ENCODE peak calls at places on chromosome 5, in four cellular contexts. One of them, this sample, is unnamed.

GRCh38 chr5:179427676-179428056 is 82.4 kb upstream of the ADAMTS2 start:
- DNase-seq in IMR-90: no peak
- DNase-seq in GM12878: no peak
- DNase-seq in K562: no peak
- DNase-seq in this sample: no peak

GRCh38 chr5:124948062-124948753 is 201.8 kb upstream of the ZNF608 start:
- DNase-seq in IMR-90: no peak
- DNase-seq in GM12878: no peak
- DNase-seq in K562: no peak
- DNase-seq in this sample: peak

GRCh38 chr5:107578051-107578635 is 92.6 kb downstream of the EFNA5 start:
- DNase-seq in IMR-90: no peak
- DNase-seq in GM12878: no peak
- DNase-seq in K562: no peak
- DNase-seq in this sample: no peak

GRCh38 chr5:138453630-138454029 is 11.6 kb upstream of the EGR1 start:
- DNase-seq in IMR-90: no peak
- DNase-seq in GM12878: no peak
- DNase-seq in K562: no peak
- DNase-seq in this sample: no peak

GRCh38 chr5:158317507-158317906 is 458.6 kb upstream of the CLINT1 start:
- DNase-seq in IMR-90: no peak
- DNase-seq in GM12878: no peak
- DNase-seq in K562: no peak
- DNase-seq in this sample: no peak

GRCh38 chr5:60842859-60843692 is 993 bp downstream of the ELOVL7 start:
- DNase-seq in IMR-90: no peak
- DNase-seq in GM12878: no peak
- DNase-seq in K562: no peak
- DNase-seq in this sample: peak

GRCh38 chr5:91141642-91142041 is 241.5 kb downstream of the ARRDC3 start:
- DNase-seq in IMR-90: no peak
- DNase-seq in GM12878: no peak
- DNase-seq in K562: no peak
- DNase-seq in this sample: no peak

GRCh38 chr5:83518676-83519075 is 47.1 kb downstream of the VCAN start:
- DNase-seq in IMR-90: no peak
- DNase-seq in GM12878: no peak
- DNase-seq in K562: no peak
- DNase-seq in this sample: no peak

GRCh38 chr5:127400946-127401670 is 110.5 kb downstream of the MEGF10 start:
- DNase-seq in IMR-90: no peak
- DNase-seq in GM12878: no peak
- DNase-seq in K562: no peak
- DNase-seq in this sample: no peak

GRCh38 chr5:124402144-124402581 is 344.3 kb downstream of the ZNF608 start:
- DNase-seq in IMR-90: peak
- DNase-seq in GM12878: no peak
- DNase-seq in K562: no peak
- DNase-seq in this sample: peak

GRCh38 chr5:132540764-132541163 is 2.6 kb downstream of the IL5 start:
- DNase-seq in IMR-90: no peak
- DNase-seq in GM12878: no peak
- DNase-seq in K562: no peak
- DNase-seq in this sample: no peak

GRCh38 chr5:133114933-133115310 is 63.1 kb downstream of the HSPA4 start:
- DNase-seq in IMR-90: no peak
- DNase-seq in GM12878: no peak
- DNase-seq in K562: no peak
- DNase-seq in this sample: no peak

GRCh38 chr5:59587489-59588337 is 305.8 kb downstream of the PDE4D start:
- DNase-seq in IMR-90: peak
- DNase-seq in GM12878: no peak
- DNase-seq in K562: no peak
- DNase-seq in this sample: peak

GRCh38 chr5:14281746-14282181 is 138.6 kb downstream of the TRIO start:
- DNase-seq in IMR-90: no peak
- DNase-seq in GM12878: no peak
- DNase-seq in K562: peak
- DNase-seq in this sample: no peak

GRCh38 chr5:149143470-149143869 is 2.2 kb downstream of the ABLIM3 start:
- DNase-seq in IMR-90: peak
- DNase-seq in GM12878: no peak
- DNase-seq in K562: no peak
- DNase-seq in this sample: peak

GRCh38 chr5:177306674-177307543 is 3.3 kb downstream of the PRELID1 start:
- DNase-seq in IMR-90: no peak
- DNase-seq in GM12878: no peak
- DNase-seq in K562: no peak
- DNase-seq in this sample: no peak

GRCh38 chr5:43772601-43773031 is 169.6 kb downstream of the NNT start:
- DNase-seq in IMR-90: peak
- DNase-seq in GM12878: no peak
- DNase-seq in K562: no peak
- DNase-seq in this sample: peak

GRCh38 chr5:116992681-116993080 is 418.1 kb upstream of the SEMA6A start:
- DNase-seq in IMR-90: no peak
- DNase-seq in GM12878: no peak
- DNase-seq in K562: no peak
- DNase-seq in this sample: no peak

GRCh38 chr5:73186976-73187375 is 14.0 kb downstream of the TMEM174 start:
- DNase-seq in IMR-90: peak
- DNase-seq in GM12878: no peak
- DNase-seq in K562: no peak
- DNase-seq in this sample: no peak

GRCh38 chr5:80782626-80783025 is 127.8 kb upstream of the DHFR start:
- DNase-seq in IMR-90: no peak
- DNase-seq in GM12878: no peak
- DNase-seq in K562: no peak
- DNase-seq in this sample: no peak

GRCh38 chr5:160511280-160511929 is 89.8 kb downstream of the PTTG1 start:
- DNase-seq in IMR-90: no peak
- DNase-seq in GM12878: no peak
- DNase-seq in K562: no peak
- DNase-seq in this sample: no peak

GRCh38 chr5:78819166-78819565 is 165.9 kb downstream of the ARSB start:
- DNase-seq in IMR-90: no peak
- DNase-seq in GM12878: no peak
- DNase-seq in K562: no peak
- DNase-seq in this sample: no peak

GRCh38 chr5:134851307-134851923 is 5.6 kb downstream of the C5orf24 start:
- DNase-seq in IMR-90: peak
- DNase-seq in GM12878: no peak
- DNase-seq in K562: peak
- DNase-seq in this sample: peak

GRCh38 chr5:172637122-172637580 is 3.9 kb upstream of the NEURL1B start:
- DNase-seq in IMR-90: no peak
- DNase-seq in GM12878: no peak
- DNase-seq in K562: no peak
- DNase-seq in this sample: no peak

GRCh38 chr5:176181271-176181855 is 56.9 kb upstream of the SIMC1 start:
- DNase-seq in IMR-90: no peak
- DNase-seq in GM12878: no peak
- DNase-seq in K562: no peak
- DNase-seq in this sample: no peak

GRCh38 chr5:33788922-33789321 is 102.9 kb downstream of the ADAMTS12 start:
- DNase-seq in IMR-90: peak
- DNase-seq in GM12878: no peak
- DNase-seq in K562: no peak
- DNase-seq in this sample: no peak

GRCh38 chr5:10343486-10343885 is 10.0 kb upstream of the MARCHF6 start:
- DNase-seq in IMR-90: no peak
- DNase-seq in GM12878: no peak
- DNase-seq in K562: no peak
- DNase-seq in this sample: no peak

DNA sequence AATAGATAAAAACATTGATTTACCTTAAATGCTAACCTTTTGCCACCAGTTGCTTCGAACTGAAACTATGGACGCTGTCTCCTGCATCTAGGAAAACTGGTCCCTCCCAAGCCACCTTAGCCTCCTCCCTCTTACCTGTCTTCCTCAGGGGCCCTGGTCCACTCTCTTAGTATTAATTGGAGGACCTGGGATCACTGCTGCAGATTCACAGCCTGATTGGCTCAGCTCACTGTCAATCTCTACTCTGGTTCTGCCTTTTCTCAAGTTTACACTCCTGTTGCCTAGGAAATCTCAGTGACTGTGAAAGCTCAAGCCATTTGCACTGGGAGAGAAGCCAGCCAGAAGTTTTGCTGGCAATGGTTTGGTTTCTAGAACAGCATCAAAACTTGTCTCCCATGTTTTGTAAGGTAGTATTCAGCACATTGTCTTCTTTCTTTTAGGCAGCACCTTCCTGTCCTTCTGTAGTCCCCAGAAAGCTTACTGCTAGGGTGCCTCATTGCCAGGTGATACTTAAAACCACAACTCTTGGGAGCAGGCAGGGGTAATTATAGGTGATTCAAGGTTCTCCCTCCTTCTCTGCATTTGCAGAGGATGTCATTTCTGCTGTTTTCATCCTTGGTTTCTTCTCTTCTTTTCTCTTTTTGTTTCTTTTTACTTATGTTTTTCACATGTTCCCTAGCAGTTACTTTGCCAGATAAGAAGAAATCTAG is at the start of gene CAPSL:
- DNase-seq in IMR-90: peak
- DNase-seq in GM12878: no peak
- DNase-seq in K562: no peak
- DNase-seq in this sample: peak
- TF ChIP-seq FOS in IMR-90: no peak
- TF ChIP-seq FOS in GM12878: no peak
- TF ChIP-seq FOS in K562: no peak
- TF ChIP-seq FOS in this sample: no peak

GRCh38 chr5:58072202-58072791 is 387.6 kb downstream of the PLK2 start:
- DNase-seq in IMR-90: no peak
- DNase-seq in GM12878: no peak
- DNase-seq in K562: no peak
- DNase-seq in this sample: no peak
- H3K27ac ChIP-seq in IMR-90: no peak
- H3K27ac ChIP-seq in GM12878: no peak
- H3K27ac ChIP-seq in K562: no peak
- H3K27ac ChIP-seq in this sample: no peak

DNA sequence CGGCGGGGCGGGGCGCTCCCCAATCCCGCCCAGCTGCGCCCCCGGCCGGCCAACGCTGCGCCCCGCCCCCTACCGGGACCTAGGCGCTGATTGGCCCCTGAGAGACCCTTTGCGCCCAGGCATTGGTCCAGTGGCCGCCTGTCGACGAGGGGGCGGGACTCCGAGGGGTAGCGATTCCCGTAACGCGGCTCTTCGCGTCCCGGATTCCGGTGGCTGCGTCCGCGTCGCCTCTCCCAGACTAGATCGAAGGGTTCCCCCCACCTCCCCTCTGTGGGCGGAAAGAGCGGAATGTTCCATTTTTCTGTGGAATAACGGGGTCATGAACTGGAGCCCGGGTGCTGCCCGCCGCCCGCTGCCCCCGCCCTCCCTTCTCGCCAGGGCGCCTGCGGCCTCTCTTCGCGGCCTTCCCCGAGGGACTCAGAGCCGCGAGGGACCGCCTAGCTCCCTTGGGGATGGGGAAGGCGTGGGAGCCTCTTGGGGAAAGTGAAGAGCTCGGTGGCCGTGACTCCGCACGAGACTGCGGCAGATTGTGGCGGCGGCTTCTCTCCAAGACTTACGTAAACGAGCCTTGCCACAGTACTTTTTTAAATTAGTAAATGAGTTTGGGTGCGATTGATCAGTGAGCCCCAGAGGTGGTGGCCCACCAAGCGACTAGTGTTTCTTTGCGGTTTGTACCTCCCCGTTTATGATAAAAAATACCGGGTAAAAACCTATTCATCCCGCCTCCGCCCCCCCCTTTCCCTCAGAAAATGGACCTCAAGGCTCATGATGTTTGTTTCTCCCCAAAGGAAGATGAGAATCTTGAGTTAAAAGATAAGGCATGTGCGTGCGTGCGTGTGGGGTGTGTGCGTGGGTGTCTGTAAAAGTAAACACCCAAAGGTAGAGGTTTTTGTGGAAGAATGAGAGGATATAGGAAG is 493 bp upstream of the IL6ST start:
- DNase-seq in IMR-90: peak
- DNase-seq in GM12878: peak
- DNase-seq in K562: peak
- DNase-seq in this sample: peak
- TF ChIP-seq POLR2A in IMR-90: peak
- TF ChIP-seq POLR2A in GM12878: peak
- TF ChIP-seq POLR2A in K562: peak
- TF ChIP-seq POLR2A in this sample: no peak

GRCh38 chr5:56447232-56447631 is 214.1 kb upstream of the ANKRD55 start:
- DNase-seq in IMR-90: peak
- DNase-seq in GM12878: no peak
- DNase-seq in K562: no peak
- DNase-seq in this sample: no peak
- TF ChIP-seq FOS in IMR-90: no peak
- TF ChIP-seq FOS in GM12878: no peak
- TF ChIP-seq FOS in K562: no peak
- TF ChIP-seq FOS in this sample: no peak

This sample was measured in endothelial cell of umbilical vein.